ENCODE peak calls at places on chromosome 16, in five cellular contexts. M, N, Z, R and I are unnamed samples.
A peak's percentile ranks its signal among the peaks of the same experiment; 100 is the strongest.

GRCh38 chr16:83200005-83200779 is 573.4 kb downstream of the CDH13 start:
- DNase-seq in M (no peak), N (no peak), Z (no peak), R (no peak), I (no peak)

GRCh38 chr16:67538666-67539101 is 10.1 kb downstream of the RIPOR1 start:
- DNase-seq in M (no peak), N (no peak), Z (no peak), R (no peak), I (no peak)

GRCh38 chr16:86854058-86854621 is 275.8 kb downstream of the FOXL1 start:
- DNase-seq in M (no peak), N (no peak), Z (no peak), R (no peak), I (no peak)

GRCh38 chr16:63983401-63983800 is 1138.5 kb downstream of the CDH11 start:
- DNase-seq in M (no peak), N (no peak), Z (no peak), R (peak; percentile 13), I (no peak)

GRCh38 chr16:70381604-70382342 is 35.1 kb downstream of the DDX19A start:
- DNase-seq in M (no peak), N (no peak), Z (no peak), R (no peak), I (no peak)

GRCh38 chr16:87226926-87227650 is 90.1 kb downstream of the C16orf95 start:
- DNase-seq in M (no peak), N (no peak), Z (no peak), R (no peak), I (no peak)

GRCh38 chr16:70695351-70696070 is 9.7 kb upstream of the MTSS2 start:
- DNase-seq in M (no peak), N (peak; percentile 79), Z (no peak), R (no peak), I (peak; percentile 82)

GRCh38 chr16:89136931-89137330 is 34.6 kb upstream of the CDH15 start:
- DNase-seq in M (no peak), N (no peak), Z (no peak), R (no peak), I (no peak)

GRCh38 chr16:76583466-76583865 is 306.3 kb downstream of the CNTNAP4 start:
- DNase-seq in M (peak; percentile 1), N (peak; percentile 42), Z (no peak), R (peak; percentile 8), I (no peak)

GRCh38 chr16:69410285-69410990 is 14.0 kb upstream of the CYB5B start:
- DNase-seq in M (no peak), N (no peak), Z (no peak), R (no peak), I (no peak)

GRCh38 chr16:17437142-17437720 is 33.5 kb downstream of the XYLT1 start:
- DNase-seq in M (no peak), N (no peak), Z (no peak), R (no peak), I (no peak)

GRCh38 chr16:80285089-80285488 is 255.7 kb upstream of the DYNLRB2 start:
- DNase-seq in M (no peak), N (no peak), Z (no peak), R (no peak), I (no peak)

GRCh38 chr16:3467920-3468319 is 24.4 kb downstream of the NAA60 start:
- DNase-seq in M (no peak), N (no peak), Z (no peak), R (no peak), I (peak; percentile 78)

GRCh38 chr16:9607512-9608230 is 516.2 kb downstream of the HAPSTR1 start:
- DNase-seq in M (no peak), N (no peak), Z (no peak), R (no peak), I (no peak)

GRCh38 chr16:47258874-47259461 is 115.2 kb upstream of the NETO2 start:
- DNase-seq in M (no peak), N (no peak), Z (peak; percentile 14), R (no peak), I (peak; percentile 42)

GRCh38 chr16:10080031-10080772 is 102.0 kb downstream of the GRIN2A start:
- DNase-seq in M (peak; percentile 18), N (peak; percentile 64), Z (no peak), R (no peak), I (peak; percentile 11)

GRCh38 chr16:27721548-27722265 is 171.8 kb downstream of the KATNIP start:
- DNase-seq in M (no peak), N (peak; percentile 85), Z (no peak), R (no peak), I (no peak)

GRCh38 chr16:49472598-49472997 is 99.0 kb downstream of the C16orf78 start:
- DNase-seq in M (no peak), N (no peak), Z (no peak), R (no peak), I (no peak)

GRCh38 chr16:10870137-10870776 is 6.7 kb upstream of the CIITA start:
- DNase-seq in M (no peak), N (no peak), Z (no peak), R (no peak), I (no peak)

GRCh38 chr16:47617732-47618131 is 156.6 kb downstream of the PHKB start:
- DNase-seq in M (no peak), N (no peak), Z (no peak), R (no peak), I (no peak)

GRCh38 chr16:749010-749409 is 8.2 kb upstream of the CIAO3 start:
- DNase-seq in M (no peak), N (no peak), Z (no peak), R (no peak), I (no peak)

GRCh38 chr16:11394593-11394960 is 49.3 kb downstream of the RMI2 start:
- DNase-seq in M (no peak), N (peak; percentile 8), Z (no peak), R (no peak), I (no peak)

GRCh38 chr16:3035972-3036725 is 595 bp downstream of the BICDL2 start:
- DNase-seq in M (no peak), N (no peak), Z (no peak), R (no peak), I (no peak)

GRCh38 chr16:87033541-87034300 is 283.5 kb downstream of the C16orf95 start:
- DNase-seq in M (no peak), N (no peak), Z (no peak), R (no peak), I (no peak)

GRCh38 chr16:14500791-14501190 is 129.3 kb downstream of the PARN start:
- DNase-seq in M (no peak), N (no peak), Z (no peak), R (no peak), I (no peak)

GRCh38 chr16:13453325-13453724 is 466.6 kb upstream of the ERCC4 start:
- DNase-seq in M (no peak), N (no peak), Z (no peak), R (no peak), I (no peak)